ENCODE peak calls at places on chromosomes 16 and 17, in nine cellular contexts. G, B, Y, M, U, S, K, X and R are unnamed samples.

GRCh38 chr17:82865996-82866395 is 26.2 kb upstream of the ZNF750 start:
- DNase-seq in B (no peak), X (no peak), Y (no peak), M (no peak), S (no peak), K (no peak), G (no peak), U (no peak), R (no peak)

GRCh38 chr16:54921229-54921824 is 9.3 kb upstream of the IRX5 start:
- DNase-seq in X (no peak), K (peak; percentile 63), U (no peak), G (no peak), M (no peak), B (peak; percentile 72), S (no peak), Y (no peak), R (peak; percentile 35)

GRCh38 chr17:72342061-72342460 is 221.2 kb downstream of the SOX9 start:
- DNase-seq in S (no peak), X (no peak), K (no peak), B (no peak), M (no peak), G (no peak), U (no peak), Y (no peak), R (no peak)

GRCh38 chr16:81604960-81605383 is 160.4 kb downstream of the CMIP start:
- DNase-seq in Y (no peak), B (peak; percentile 89), K (peak; percentile 78), U (no peak), X (no peak), S (no peak), G (no peak), M (no peak), R (no peak)

GRCh38 chr17:15364615-15365014 is 23.2 kb upstream of the TEKT3 start:
- DNase-seq in K (no peak), Y (no peak), M (no peak), B (peak; percentile 55), S (no peak), X (no peak), U (peak; percentile 63), G (no peak), R (no peak)

GRCh38 chr17:13508916-13509315 is 92.8 kb downstream of the HS3ST3A1 start:
- DNase-seq in S (no peak), K (no peak), M (no peak), G (peak; percentile 41), X (no peak), B (peak; percentile 21), U (no peak), Y (no peak), R (no peak)

GRCh38 chr16:50640391-50640790 is 40.7 kb downstream of the SNX20 start:
- DNase-seq in U (no peak), X (no peak), Y (no peak), M (no peak), S (no peak), K (no peak), B (peak; percentile 32), G (no peak), R (no peak)

GRCh38 chr17:77449908-77450741 is 309.4 kb downstream of the SEC14L1 start:
- DNase-seq in Y (peak; percentile 83), U (peak; percentile 94), K (peak; percentile 86), X (no peak), B (peak; percentile 78), M (no peak), S (peak; percentile 51), G (no peak), R (no peak)

GRCh38 chr17:58205936-58206335 is 13.1 kb downstream of the MKS1 start:
- DNase-seq in K (no peak), B (no peak), S (no peak), U (no peak), X (no peak), G (no peak), M (no peak), Y (no peak), R (no peak)